ENCODE peak calls at places on chromosome 4, in ten cellular contexts. L is Karpas-422; S is DND-41; O is A549; X is right atrium auricular region; I is CD8-positive, alpha-beta T cell; E is MM.1S; T is K562; N is fibroblast of lung; G is uterus. Y is an unnamed sample.

GRCh38 chr4:41320278-41320677 is 63.5 kb downstream of the UCHL1 start:
- DNase-seq in L (no peak), S (no peak), O (no peak), X (no peak), I (no peak), E (no peak), T (no peak), N (no peak), G (no peak), Y (no peak)

GRCh38 chr4:118975487-118976192 is 87.0 kb downstream of the SYNPO2 start:
- DNase-seq in L (no peak), S (no peak), O (no peak), X (no peak), I (no peak), E (no peak), T (no peak), N (no peak), G (no peak), Y (no peak)

GRCh38 chr4:38574559-38575333 is 89.3 kb upstream of the KLF3 start:
- DNase-seq in L (no peak), S (no peak), O (no peak), X (no peak), I (no peak), E (no peak), T (no peak), N (no peak), G (no peak), Y (no peak)

GRCh38 chr4:36414248-36414647 is 132.8 kb downstream of the DTHD1 start:
- DNase-seq in L (peak; percentile 60), S (no peak), O (no peak), X (no peak), I (no peak), E (peak; percentile 35), T (no peak), N (no peak), G (no peak), Y (no peak)

GRCh38 chr4:8400641-8401325 is 39.7 kb downstream of the ACOX3 start:
- DNase-seq in L (peak; percentile 40), S (no peak), O (no peak), X (no peak), I (no peak), E (no peak), T (no peak), N (no peak), G (no peak), Y (no peak)

GRCh38 chr4:182155806-182156205 is 87.4 kb upstream of the TENM3 start:
- DNase-seq in L (no peak), S (no peak), O (no peak), X (no peak), I (no peak), E (no peak), T (no peak), N (no peak), G (no peak), Y (no peak)

GRCh38 chr4:64195582-64195981 is 213.7 kb downstream of the TECRL start:
- DNase-seq in L (no peak), S (no peak), O (no peak), X (no peak), I (no peak), E (no peak), T (no peak), N (no peak), G (no peak), Y (no peak)

GRCh38 chr4:136012250-136012649 is 1520.0 kb downstream of the PCDH18 start:
- DNase-seq in L (no peak), S (no peak), O (no peak), X (no peak), I (no peak), E (no peak), T (no peak), N (peak; percentile 28), G (no peak), Y (peak; percentile 77)

GRCh38 chr4:185082549-185082948 is 60.5 kb upstream of the SLC25A4 start:
- DNase-seq in L (no peak), S (no peak), O (no peak), X (no peak), I (no peak), E (no peak), T (no peak), N (peak; percentile 9), G (no peak), Y (no peak)

GRCh38 chr4:26729027-26729426 is 131.6 kb upstream of the STIM2 start:
- DNase-seq in L (no peak), S (no peak), O (no peak), X (no peak), I (no peak), E (no peak), T (no peak), N (no peak), G (no peak), Y (no peak)

GRCh38 chr4:79748835-79749234 is 324.2 kb downstream of the ANTXR2 start:
- DNase-seq in L (no peak), S (no peak), O (no peak), X (no peak), I (no peak), E (no peak), T (no peak), N (no peak), G (no peak), Y (no peak)

GRCh38 chr4:24007740-24008348 is 118.0 kb upstream of the PPARGC1A start:
- DNase-seq in L (no peak), S (no peak), O (no peak), X (no peak), I (no peak), E (no peak), T (no peak), N (no peak), G (no peak), Y (no peak)

GRCh38 chr4:24003476-24003875 is 113.6 kb upstream of the PPARGC1A start:
- DNase-seq in L (no peak), S (no peak), O (no peak), X (no peak), I (no peak), E (no peak), T (no peak), N (no peak), G (no peak), Y (no peak)

GRCh38 chr4:24002641-24002966 is 112.8 kb upstream of the PPARGC1A start:
- DNase-seq in L (no peak), S (no peak), O (no peak), X (no peak), I (no peak), E (no peak), T (no peak), N (no peak), G (no peak), Y (no peak)

GRCh38 chr4:24003926-24004325 is 114.1 kb upstream of the PPARGC1A start:
- DNase-seq in L (no peak), S (no peak), O (no peak), X (no peak), I (no peak), E (no peak), T (no peak), N (no peak), G (no peak), Y (no peak)

GRCh38 chr4:24006269-24006668 is 116.4 kb upstream of the PPARGC1A start:
- DNase-seq in L (no peak), S (no peak), O (no peak), X (no peak), I (no peak), E (no peak), T (no peak), N (no peak), G (no peak), Y (no peak)
- H3K4me3 ChIP-seq in L (no peak overlapping the region), S (no peak overlapping the region), O (no peak overlapping the region), X (no peak overlapping the region), I (no peak overlapping the region), E (no peak overlapping the region), T (no peak overlapping the region), N (no peak overlapping the region), G (no peak overlapping the region), Y (no peak overlapping the region)

DNA sequence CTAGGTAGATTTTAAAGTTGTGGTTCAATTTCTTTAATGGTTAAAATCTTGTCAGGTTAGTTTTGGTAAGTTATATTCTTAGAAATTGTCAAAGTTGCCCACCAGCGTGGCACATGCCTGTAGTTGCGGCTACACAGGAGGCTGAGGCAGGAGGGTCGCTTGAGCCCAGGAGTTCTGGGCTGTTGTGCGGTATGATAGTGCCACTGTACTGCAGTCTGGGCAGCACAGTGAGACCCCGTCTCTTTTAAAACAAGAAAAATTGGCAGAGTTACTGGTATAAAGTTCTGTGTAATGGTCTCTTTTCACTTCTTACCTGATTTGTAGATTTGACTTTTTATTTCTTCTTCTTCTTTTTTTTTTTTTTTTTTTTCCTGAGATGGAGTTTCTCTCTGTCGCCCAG is 64.4 kb downstream of the FAM193A start:
- DNase-seq in L (no peak), S (no peak), O (no peak), X (no peak), I (no peak), E (no peak), T (no peak), N (no peak), G (peak; percentile 3), Y (no peak)
- H3K4me1 ChIP-seq in L (peaks cover 68% of the 10 kb centered on the region), S (peaks cover 3% of the 10 kb centered on the region), O (no peaks in the 10 kb centered on the region), X (no peaks in the 10 kb centered on the region), I (peaks cover 15% of the 10 kb centered on the region), E (peaks cover 8% of the 10 kb centered on the region), T (peaks cover 32% of the 10 kb centered on the region), N (peaks cover 8% of the 10 kb centered on the region), G (peaks cover 16% of the 10 kb centered on the region), Y (peaks cover 22% of the 10 kb centered on the region)

GRCh38 chr4:3112241-3112978 is 37.9 kb downstream of the HTT start:
- DNase-seq in L (peak; percentile 40), S (no peak), O (no peak), X (no peak), I (no peak), E (no peak), T (no peak), N (no peak), G (no peak), Y (no peak)
- H3K4me3 ChIP-seq in L (no peak overlapping the region), S (no peak overlapping the region), O (no peak overlapping the region), X (no peak overlapping the region), I (no peak overlapping the region), E (no peak overlapping the region), T (no peak overlapping the region), N (no peak overlapping the region), G (no peak overlapping the region), Y (no peak overlapping the region)

GRCh38 chr4:113636877-113637276 is 124.7 kb downstream of the CAMK2D start:
- DNase-seq in L (peak; percentile 90), S (peak; percentile 61), O (no peak), X (no peak), I (peak; percentile 45), E (peak; percentile 78), T (peak; percentile 22), N (peak; percentile 71), G (no peak), Y (no peak)
- H3K4me1 ChIP-seq in L (peaks cover 90% of the 10 kb centered on the region), S (peaks cover 23% of the 10 kb centered on the region), O (peaks cover 83% of the 10 kb centered on the region), X (no peaks in the 10 kb centered on the region), I (peaks cover 39% of the 10 kb centered on the region), E (peaks cover 26% of the 10 kb centered on the region), T (no peaks in the 10 kb centered on the region), N (peaks cover 21% of the 10 kb centered on the region), G (no peaks in the 10 kb centered on the region), Y (peaks cover 36% of the 10 kb centered on the region)

GRCh38 chr4:25031077-25031606 is 396 bp upstream of the LGI2 start:
- DNase-seq in L (no peak), S (no peak), O (peak; percentile 8), X (no peak), I (no peak), E (no peak), T (no peak), N (peak; percentile 10), G (peak; percentile 42), Y (peak; percentile 52)
- H3K4me3 ChIP-seq in L (no peak overlapping the region), S (no peak overlapping the region), O (peak overlapping the region; percentile 61), X (peak overlapping the region; percentile 65), I (no peak overlapping the region), E (peak overlapping the region; percentile 47), T (no peak overlapping the region), N (peak overlapping the region; percentile 11), G (peak overlapping the region; percentile 56), Y (peak overlapping the region; percentile 31)